ENCODE peak calls at places on chromosome 1, in seven cellular contexts. A is adrenal gland, S is body of pancreas, F is breast epithelium, I is IMR-90, P is sigmoid colon, R is esophagus squamous epithelium. B is an unnamed sample.

GRCh38 chr1:88104234-88104633 is 579.8 kb upstream of the PKN2 start:
- DNase-seq in A (no peak), S (no peak), F (no peak), I (peak; percentile 45), P (no peak), R (no peak), B (no peak)

GRCh38 chr1:239448911-239449310 is 62.5 kb downstream of the CHRM3 start:
- DNase-seq in A (no peak), S (no peak), F (no peak), I (no peak), P (no peak), R (no peak), B (no peak)

GRCh38 chr1:116252785-116253184 is 120.3 kb upstream of the ATP1A1 start:
- DNase-seq in A (no peak), S (no peak), F (no peak), I (no peak), P (no peak), R (no peak), B (no peak)

GRCh38 chr1:22470227-22470626 is 18.6 kb downstream of the ZBTB40 start:
- DNase-seq in A (no peak), S (no peak), F (no peak), I (no peak), P (no peak), R (no peak), B (no peak)

GRCh38 chr1:197103295-197103694 is 36.2 kb upstream of the F13B start:
- DNase-seq in A (no peak), S (no peak), F (no peak), I (peak; percentile 73), P (no peak), R (no peak), B (no peak)

GRCh38 chr1:197958438-197958837 is 41.3 kb downstream of the LHX9 start:
- DNase-seq in A (no peak), S (peak; percentile 12), F (no peak), I (no peak), P (no peak), R (no peak), B (no peak)

GRCh38 chr1:36269408-36269838 is 36.7 kb upstream of the SH3D21 start:
- DNase-seq in A (no peak), S (peak; percentile 61), F (peak; percentile 67), I (peak; percentile 40), P (no peak), R (no peak), B (peak; percentile 82)

GRCh38 chr1:187491082-187491720 is 662.5 kb downstream of the PLA2G4A start:
- DNase-seq in A (no peak), S (no peak), F (no peak), I (peak; percentile 98), P (no peak), R (no peak), B (no peak)

GRCh38 chr1:160997323-160998038 is 23.5 kb downstream of the F11R start:
- DNase-seq in A (peak; percentile 80), S (peak; percentile 81), F (no peak), I (peak; percentile 64), P (no peak), R (no peak), B (peak; percentile 57)

GRCh38 chr1:33660244-33660643 is 187.8 kb downstream of the ZSCAN20 start:
- DNase-seq in A (no peak), S (no peak), F (no peak), I (no peak), P (no peak), R (no peak), B (peak; percentile 79)

GRCh38 chr1:2233468-2233867 is 5.3 kb downstream of the SKI start:
- DNase-seq in A (no peak), S (no peak), F (no peak), I (no peak), P (no peak), R (no peak), B (no peak)

GRCh38 chr1:2235300-2235998 is 7.3 kb downstream of the SKI start:
- DNase-seq in A (no peak), S (no peak), F (no peak), I (no peak), P (no peak), R (no peak), B (no peak)

GRCh38 chr1:2233997-2234761 is 6.1 kb downstream of the SKI start:
- DNase-seq in A (peak; percentile 96), S (peak; percentile 89), F (peak; percentile 82), I (peak; percentile 87), P (peak; percentile 98), R (no peak), B (peak; percentile 85)

GRCh38 chr1:2232916-2233438 is 4.9 kb downstream of the SKI start:
- DNase-seq in A (no peak), S (no peak), F (no peak), I (no peak), P (no peak), R (no peak), B (no peak)

DNA sequence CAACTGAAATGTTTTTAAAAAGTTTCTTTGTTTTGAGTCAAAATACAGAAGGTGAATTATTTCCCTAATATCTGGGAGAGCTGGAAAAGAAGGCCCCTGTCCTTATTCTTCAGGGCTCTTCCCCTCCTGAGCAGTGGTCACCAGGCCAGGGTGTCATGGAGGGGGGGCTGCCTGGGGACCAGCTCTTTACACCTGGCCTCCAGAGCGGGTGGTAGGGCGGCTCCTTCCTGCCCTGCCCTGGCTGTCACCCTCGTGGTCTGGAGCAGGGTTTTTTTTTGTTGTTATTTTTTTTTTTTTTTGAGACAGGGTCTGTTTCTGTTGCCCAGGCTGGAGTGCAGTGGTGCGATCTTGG is 6.6 kb downstream of the SKI start:
- DNase-seq in A (peak; percentile 63), S (no peak), F (no peak), I (no peak), P (no peak), R (no peak), B (no peak)
- H3K27ac ChIP-seq in A (peak overlapping the region; percentile 87), S (peak overlapping the region; percentile 56), F (peak overlapping the region; percentile 96), I (peak overlapping the region; percentile 86), P (peak overlapping the region; percentile 92), R (peak overlapping the region; percentile 94), B (peak overlapping the region; percentile 95)

DNA sequence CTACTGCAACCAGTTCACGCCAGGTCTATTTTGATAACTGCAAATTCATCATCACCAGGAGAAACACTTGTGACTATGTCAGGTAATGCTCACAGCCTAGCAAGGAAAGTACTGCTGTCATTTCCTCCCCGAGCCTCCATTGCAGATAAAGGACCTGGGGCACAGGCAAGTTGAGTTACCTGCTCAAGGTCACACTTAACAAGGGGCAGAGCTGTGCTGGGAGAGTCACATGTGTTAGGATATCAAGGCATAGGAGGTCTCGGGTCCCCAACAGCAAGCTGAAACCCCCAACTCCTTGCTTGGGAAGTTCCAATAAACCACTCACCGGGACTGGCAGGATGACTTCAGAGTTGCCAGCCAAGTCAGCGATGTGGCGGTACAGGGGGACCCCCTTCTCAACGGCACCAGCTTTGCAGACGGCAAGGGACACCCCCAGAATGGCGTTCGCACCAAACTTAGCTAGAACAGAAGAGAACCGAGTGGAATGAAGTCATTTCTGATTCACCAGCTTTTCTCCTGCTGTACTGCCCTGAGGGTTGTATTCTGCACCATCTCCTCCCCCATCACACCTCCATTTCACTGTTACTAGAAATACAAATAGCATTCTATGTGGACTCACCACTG is 11.6 kb downstream of the ENO1 start:
- DNase-seq in A (no peak), S (no peak), F (no peak), I (no peak), P (no peak), R (no peak), B (no peak)
- TF ChIP-seq POLR2A in A (no peak), S (no peak), F (no peak), I (peak; percentile 48), P (no peak), R (no peak), B (no peak)

GRCh38 chr1:26305667-26306289 is 658 bp downstream of the UBXN11 start:
- DNase-seq in A (no peak), S (no peak), F (no peak), I (no peak), P (no peak), R (no peak), B (no peak)

GRCh38 chr1:26302733-26303405 is 3.6 kb downstream of the UBXN11 start:
- DNase-seq in A (no peak), S (no peak), F (no peak), I (peak; percentile 88), P (no peak), R (no peak), B (no peak)

GRCh38 chr1:26300586-26301275 is 5.7 kb downstream of the UBXN11 start:
- DNase-seq in A (no peak), S (no peak), F (no peak), I (no peak), P (no peak), R (no peak), B (no peak)

GRCh38 chr1:26307363-26307781 is 936 bp upstream of the UBXN11 start:
- DNase-seq in A (no peak), S (no peak), F (no peak), I (no peak), P (no peak), R (no peak), B (no peak)

DNA sequence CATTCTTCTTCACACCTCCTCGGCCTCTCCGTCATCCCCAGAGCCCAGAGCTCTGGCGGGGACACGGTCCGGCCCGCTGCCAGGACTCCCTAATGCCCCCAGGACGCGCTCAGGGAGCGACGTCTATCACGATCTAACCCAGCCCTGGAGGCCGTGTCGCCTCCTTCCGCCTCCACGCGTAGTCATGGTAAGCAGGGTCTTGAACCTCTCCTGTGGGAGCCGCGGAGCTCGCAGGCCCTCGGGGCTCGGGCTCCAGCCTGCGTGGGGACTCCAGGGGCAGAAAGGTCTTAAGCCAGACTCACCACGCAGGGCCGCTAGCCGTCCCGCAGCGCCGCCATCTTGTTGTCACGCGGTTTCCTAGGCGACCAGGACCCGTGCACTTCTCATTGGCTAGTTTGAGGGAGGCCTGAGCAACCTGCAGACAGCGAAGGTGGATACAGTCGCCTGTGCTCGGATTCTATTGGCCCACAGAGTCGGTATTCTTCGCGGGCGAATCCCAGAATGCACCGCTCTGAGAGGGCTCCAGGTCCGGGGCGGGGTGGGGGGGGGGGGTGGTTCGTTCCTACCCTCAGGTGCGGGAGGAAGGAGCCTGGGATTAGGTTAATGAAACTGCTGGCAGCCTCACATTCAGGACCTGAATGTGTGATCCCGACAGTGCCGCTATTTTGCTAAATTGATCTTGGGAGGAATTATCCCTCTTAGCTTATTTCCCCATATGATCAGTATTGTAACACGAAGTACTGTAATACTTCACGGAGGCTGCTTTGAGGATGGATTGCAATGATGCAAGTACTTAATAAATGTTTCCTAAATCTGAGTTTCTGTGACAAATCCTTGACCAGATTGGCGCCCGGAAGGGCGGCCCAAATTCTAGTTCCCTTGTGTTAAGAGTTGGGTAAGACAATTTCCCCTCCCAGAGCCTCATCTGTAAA is at the start of gene UBXN11:
- DNase-seq in A (peak; percentile 95), S (peak; percentile 98), F (peak; percentile 92), I (peak; percentile 94), P (peak; percentile 96), R (peak; percentile 73), B (peak; percentile 96)
- H3K4me1 ChIP-seq in A (peaks cover 9% of the 10 kb centered on the region), S (peaks cover 12% of the 10 kb centered on the region), F (no peaks in the 10 kb centered on the region), I (peaks cover 14% of the 10 kb centered on the region), P (peaks cover 13% of the 10 kb centered on the region), R (peaks cover 6% of the 10 kb centered on the region), B (no peaks in the 10 kb centered on the region)

DNA sequence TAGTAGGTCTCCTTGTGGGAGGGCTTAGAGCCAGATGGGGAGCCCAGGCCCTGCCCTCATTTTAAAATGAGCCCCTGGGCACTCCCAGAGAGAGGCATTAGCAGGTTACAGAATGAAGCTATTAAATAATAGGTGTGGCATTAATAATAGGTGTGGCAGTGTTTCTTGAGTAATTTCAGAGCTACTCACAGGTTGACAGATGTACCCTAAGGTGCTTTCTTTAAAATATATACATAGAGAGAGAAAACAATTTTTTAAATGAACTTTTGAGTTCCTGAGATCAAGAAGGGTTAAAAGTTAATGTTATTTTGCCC is 1.2 kb downstream of the EEIG2 start:
- DNase-seq in A (no peak), S (no peak), F (no peak), I (no peak), P (no peak), R (no peak), B (no peak)
- H3K27ac ChIP-seq in A (no peak overlapping the region), S (no peak overlapping the region), F (peak overlapping the region; percentile 77), I (no peak overlapping the region), P (peak overlapping the region; percentile 77), R (peak overlapping the region; percentile 82), B (peak overlapping the region; percentile 61)

B was measured in prostate gland.